ENCODE peak calls at places on chromosomes 13 and 19, in five cellular contexts. G is tibial nerve, Q is A549, O is K562, B is upper lobe of left lung. F is an unnamed sample. For H3K9me3, the result is how much of the 10 kb centered on the place peaks cover.

GRCh38 chr13:95156208-95156607 is 145.0 kb downstream of the ABCC4 start:
- DNase-seq in G (no peak), Q (no peak), O (no peak), B (no peak), F (no peak)

GRCh38 chr13:84651288-84651687 is 769.0 kb upstream of the SLITRK1 start:
- DNase-seq in G (no peak), Q (no peak), O (no peak), B (no peak), F (no peak)

GRCh38 chr13:71290963-71291937 is 575.8 kb downstream of the DACH1 start:
- DNase-seq in G (no peak), Q (no peak), O (no peak), B (peak), F (no peak)

GRCh38 chr13:68275758-68276157 is 1045.6 kb upstream of the PCDH9 start:
- DNase-seq in G (no peak), Q (no peak), O (no peak), B (no peak), F (no peak)

GRCh38 chr13:92500192-92500591 is 726.4 kb upstream of the GPC6 start:
- DNase-seq in G (no peak), Q (no peak), O (no peak), B (no peak), F (no peak)

GRCh38 chr13:49690133-49690989 is 925 bp downstream of the EBPL start:
- DNase-seq in G (no peak), Q (peak), O (peak), B (no peak), F (no peak)

GRCh38 chr19:34499155-34499834 is 17.7 kb downstream of the WTIP start:
- DNase-seq in G (no peak), Q (no peak), O (no peak), B (no peak), F (peak)

GRCh38 chr19:36049080-36049698 is 4.9 kb downstream of the THAP8 start:
- DNase-seq in G (no peak), Q (no peak), O (no peak), B (no peak), F (no peak)

GRCh38 chr19:18297308-18297707 is 15.9 kb upstream of the JUND start:
- DNase-seq in G (no peak), Q (no peak), O (no peak), B (no peak), F (no peak)

GRCh38 chr19:42175952-42176648 is 41.4 kb downstream of the DEDD2 start:
- DNase-seq in G (no peak), Q (peak), O (no peak), B (no peak), F (no peak)

GRCh38 chr13:22665531-22665930 is 515.2 kb upstream of the SGCG start:
- DNase-seq in G (no peak), Q (no peak), O (no peak), B (no peak), F (no peak)

GRCh38 chr13:51942189-51942588 is 69.1 kb downstream of the ATP7B start:
- DNase-seq in G (no peak), Q (no peak), O (no peak), B (peak), F (no peak)

GRCh38 chr13:32840840-32841713 is 175.1 kb upstream of the KL start:
- DNase-seq in G (no peak), Q (no peak), O (no peak), B (no peak), F (no peak)

GRCh38 chr13:78816592-78816991 is 157.6 kb upstream of the OBI1 start:
- DNase-seq in G (no peak), Q (no peak), O (no peak), B (no peak), F (no peak)

GRCh38 chr19:39937094-39937493 is 2.7 kb upstream of the FCGBP start:
- DNase-seq in G (no peak), Q (no peak), O (no peak), B (no peak), F (no peak)

GRCh38 chr13:112392719-112393118 is 16.6 kb downstream of the SPACA7 start:
- DNase-seq in G (no peak), Q (no peak), O (no peak), B (no peak), F (no peak)

GRCh38 chr19:50413096-50413495 is 5.6 kb upstream of the SPIB start:
- DNase-seq in G (no peak), Q (no peak), O (no peak), B (no peak), F (no peak)

GRCh38 chr19:17346109-17346671 is 8.8 kb downstream of the GTPBP3 start:
- DNase-seq in G (peak), Q (peak), O (peak), B (peak), F (peak)

GRCh38 chr13:41693434-41693833 is 236.1 kb downstream of the RGCC start:
- DNase-seq in G (no peak), Q (no peak), O (no peak), B (no peak), F (no peak)

GRCh38 chr13:30151398-30151797 is 156.0 kb downstream of the KATNAL1 start:
- DNase-seq in G (no peak), Q (no peak), O (no peak), B (no peak), F (no peak)

GRCh38 chr13:47962237-47962636 is 38.8 kb downstream of the SUCLA2 start:
- DNase-seq in G (no peak), Q (no peak), O (no peak), B (no peak), F (no peak)
- H3K9me3 ChIP-seq in G (under half), Q (under half), O (under half), B (under half), F (under half)

DNA sequence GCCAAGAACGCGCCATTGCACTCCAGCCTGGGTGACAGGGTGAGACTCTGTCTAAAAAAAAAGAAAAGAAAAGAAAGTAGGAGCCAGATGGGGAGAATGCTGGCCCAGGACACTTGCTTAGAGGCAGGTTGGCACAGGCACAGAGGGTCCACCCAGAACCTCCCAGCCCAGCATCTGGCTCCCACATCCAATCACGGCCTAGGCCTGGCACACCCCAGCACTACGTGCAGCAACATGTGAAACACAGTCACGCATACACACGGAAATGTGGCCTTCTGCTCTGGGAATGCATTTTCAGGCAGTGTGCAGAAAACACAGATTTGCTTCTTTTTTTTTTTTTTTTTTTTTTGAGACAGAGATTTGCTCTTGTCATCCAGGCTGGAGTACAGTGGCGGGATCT is 20.9 kb upstream of the FOSB start:
- DNase-seq in G (no peak), Q (no peak), O (no peak), B (no peak), F (no peak)
- TF ChIP-seq CTCF in G (no peak), Q (no peak), O (no peak), B (no peak), F (no peak)

GRCh38 chr19:38216785-38217746 is 7.0 kb downstream of the DPF1 start:
- DNase-seq in G (no peak), Q (no peak), O (peak), B (no peak), F (no peak)

GRCh38 chr19:38211779-38212178 is 12.2 kb downstream of the DPF1 start:
- DNase-seq in G (no peak), Q (no peak), O (no peak), B (no peak), F (no peak)

GRCh38 chr19:38211206-38211605 is 12.8 kb downstream of the DPF1 start:
- DNase-seq in G (no peak), Q (no peak), O (peak), B (no peak), F (peak)

GRCh38 chr19:38213469-38213868 is 10.6 kb downstream of the DPF1 start:
- DNase-seq in G (no peak), Q (no peak), O (no peak), B (no peak), F (no peak)

DNA sequence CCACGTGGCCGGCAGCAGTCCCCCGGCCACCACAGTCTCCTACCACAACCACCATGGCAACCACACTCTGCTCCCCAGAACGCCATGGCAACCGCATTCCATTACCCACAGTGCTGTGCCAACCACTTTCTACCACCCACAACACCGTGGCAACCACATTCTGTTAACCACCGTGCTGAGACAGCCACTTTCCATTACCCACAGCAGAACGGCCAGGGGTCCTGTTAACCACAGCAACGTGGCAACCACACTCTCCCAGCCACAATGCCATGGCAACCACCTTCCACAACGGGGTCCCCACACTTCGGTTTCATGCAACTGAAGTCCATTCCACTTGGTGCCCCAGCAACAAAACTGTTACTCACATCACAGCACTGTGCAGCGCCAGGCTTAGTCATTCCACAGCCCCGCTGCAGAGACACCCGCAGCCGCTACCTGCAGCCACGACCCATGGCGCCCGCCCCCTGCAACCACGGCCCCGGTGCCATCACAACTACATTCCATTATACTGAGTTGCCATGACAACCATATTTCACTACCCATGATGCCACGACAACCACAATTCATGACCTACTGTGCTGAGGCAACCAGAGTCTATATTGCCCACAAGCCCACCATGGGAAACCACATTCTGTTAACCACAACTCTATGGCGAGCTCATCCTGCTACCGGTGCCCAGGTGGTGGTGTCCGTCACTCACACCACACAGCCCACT is 10.0 kb downstream of the DPF1 start:
- DNase-seq in G (no peak), Q (no peak), O (no peak), B (no peak), F (no peak)
- TF ChIP-seq EP300 in G (no peak), Q (no peak), O (no peak), B (no peak), F (no peak)

GRCh38 chr19:55927991-55928390 is 4.1 kb downstream of the NLRP13 start:
- DNase-seq in G (no peak), Q (no peak), O (no peak), B (no peak), F (no peak)

DNA sequence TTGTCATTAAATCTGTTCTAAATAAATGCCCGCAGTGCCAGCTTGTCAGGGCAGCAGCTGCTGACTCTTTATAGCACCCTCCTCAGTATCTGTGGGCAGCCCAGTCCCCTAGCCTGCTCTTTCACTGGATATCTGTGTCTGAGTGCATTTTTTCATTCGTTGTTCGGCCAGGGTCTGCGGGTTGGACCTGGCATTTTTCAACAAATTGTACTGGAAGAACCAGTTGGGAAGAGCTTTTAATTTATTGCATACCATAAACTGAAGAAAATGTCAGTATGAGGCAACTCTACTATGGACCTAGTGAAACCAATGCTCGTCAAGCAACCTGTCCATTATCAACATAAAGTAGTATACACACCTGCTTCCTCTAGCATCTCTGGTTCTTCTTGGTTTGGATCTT is 8.6 kb downstream of the NLRP13 start:
- DNase-seq in G (no peak), Q (no peak), O (no peak), B (no peak), F (no peak)
- H3K9me3 ChIP-seq in G (under half), Q (under half), O (under half), B (under half), F (under half)

DNA sequence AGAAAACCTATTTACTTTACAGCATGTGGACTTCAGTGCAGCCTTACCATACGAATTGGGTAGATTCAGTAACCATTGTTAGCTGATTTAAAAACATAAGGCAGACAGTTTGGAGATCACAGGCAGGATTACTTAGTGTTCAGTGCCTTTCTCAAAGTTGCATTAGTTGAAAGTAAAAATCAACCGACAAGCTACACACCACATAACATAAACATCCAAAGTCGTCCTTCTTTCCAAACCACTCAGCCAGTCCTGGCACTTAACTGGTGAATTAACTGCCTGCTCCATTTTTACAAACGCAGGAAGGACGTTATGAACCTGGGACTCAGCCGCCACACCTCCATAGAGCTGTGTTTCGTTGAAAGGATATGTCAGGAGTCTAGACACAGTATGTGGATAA is 91.4 kb downstream of the COL4A1 start:
- DNase-seq in G (no peak), Q (no peak), O (no peak), B (no peak), F (no peak)
- TF ChIP-seq CTCF in G (no peak), Q (no peak), O (no peak), B (no peak), F (no peak)

GRCh38 chr19:6218497-6219146 is 61.2 kb downstream of the MLLT1 start:
- DNase-seq in G (peak), Q (peak), O (peak), B (peak), F (peak)

GRCh38 chr19:6215701-6216235 is 64.0 kb downstream of the MLLT1 start:
- DNase-seq in G (no peak), Q (no peak), O (no peak), B (no peak), F (peak)

GRCh38 chr19:6216236-6216995 is 63.4 kb downstream of the MLLT1 start:
- DNase-seq in G (no peak), Q (no peak), O (no peak), B (no peak), F (no peak)

GRCh38 chr19:6217752-6218403 is 61.9 kb downstream of the MLLT1 start:
- DNase-seq in G (no peak), Q (no peak), O (no peak), B (no peak), F (peak)

DNA sequence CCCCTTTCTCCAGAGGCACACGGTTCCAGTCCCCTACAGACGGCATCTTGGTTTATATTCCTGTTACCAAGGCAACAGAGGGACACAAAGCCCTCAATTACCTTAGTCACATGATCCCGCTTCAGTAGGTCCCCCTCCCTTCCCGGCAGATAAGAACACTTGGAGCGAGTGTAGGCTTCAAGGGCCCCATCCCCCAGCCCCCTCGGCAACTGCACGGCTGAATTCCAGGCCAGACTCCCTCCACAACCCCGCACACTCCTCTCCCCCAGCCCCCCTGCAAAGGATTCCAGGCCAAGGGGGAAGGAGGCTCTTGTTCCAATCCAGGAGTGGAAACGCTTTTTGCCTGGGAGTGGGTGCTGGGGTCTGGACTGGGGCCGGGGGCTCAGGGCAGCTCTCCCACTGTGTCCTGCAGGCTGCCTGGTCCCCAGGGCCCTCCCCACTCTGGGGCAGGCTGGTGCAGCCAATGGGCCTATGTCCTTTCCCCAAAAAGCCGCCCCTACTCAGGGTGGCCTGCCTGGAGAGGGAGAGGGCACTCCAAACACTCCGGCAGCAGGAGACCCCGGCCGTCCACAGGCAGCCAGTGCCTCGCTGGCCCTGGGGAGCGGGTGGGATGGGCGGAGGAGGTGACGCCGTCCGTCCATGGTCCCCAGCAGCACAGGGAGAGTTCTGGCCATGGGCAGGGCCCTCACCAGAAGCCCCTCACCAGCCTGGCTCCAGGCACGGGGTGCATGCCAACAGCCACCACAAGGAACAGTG is 62.6 kb downstream of the MLLT1 start:
- DNase-seq in G (no peak), Q (no peak), O (peak), B (peak), F (peak)
- TF ChIP-seq EP300 in G (no peak), Q (no peak), O (no peak), B (no peak), F (no peak)

GRCh38 chr19:52070496-52070895 is 21.9 kb upstream of the ZNF432 start:
- DNase-seq in G (no peak), Q (no peak), O (no peak), B (no peak), F (no peak)
- H3K9me3 ChIP-seq in G (under half), Q (half or more), O (under half), B (half or more), F (half or more)

GRCh38 chr13:31538067-31539042 is 201.0 kb upstream of the RXFP2 start:
- DNase-seq in G (no peak), Q (no peak), O (peak), B (no peak), F (no peak)
- TF ChIP-seq CTCF in G (peak), Q (peak), O (no peak), B (peak), F (no peak)